ENCODE peak calls at places on chromosomes 5 and 9, in ten cellular contexts. One of them, this sample, is unnamed.

GRCh38 chr5:4773827-4774317 is 366.3 kb upstream of the ADAMTS16 start:
- DNase-seq in CD4-positive, alpha-beta T cell: no peak
- DNase-seq in heart right ventricle: no peak
- DNase-seq in fibroblast of lung: no peak
- DNase-seq in uterus: no peak
- DNase-seq in ovary: no peak
- DNase-seq in WERI-Rb-1: no peak
- DNase-seq in psoas muscle: no peak
- DNase-seq in mesenchymal stem cell: no peak
- DNase-seq in Peyer's patch: no peak
- DNase-seq in this sample: no peak

GRCh38 chr5:51225671-51226419 is 157.4 kb upstream of the ISL1 start:
- DNase-seq in WERI-Rb-1: no peak
- DNase-seq in CD4-positive, alpha-beta T cell: no peak
- DNase-seq in psoas muscle: no peak
- DNase-seq in mesenchymal stem cell: no peak
- DNase-seq in ovary: no peak
- DNase-seq in heart right ventricle: no peak
- DNase-seq in fibroblast of lung: no peak
- DNase-seq in uterus: no peak
- DNase-seq in Peyer's patch: peak
- DNase-seq in this sample: no peak

GRCh38 chr5:5969942-5970483 is 408.3 kb downstream of the MED10 start:
- DNase-seq in heart right ventricle: no peak
- DNase-seq in fibroblast of lung: no peak
- DNase-seq in mesenchymal stem cell: no peak
- DNase-seq in psoas muscle: no peak
- DNase-seq in uterus: no peak
- DNase-seq in ovary: no peak
- DNase-seq in Peyer's patch: no peak
- DNase-seq in WERI-Rb-1: no peak
- DNase-seq in CD4-positive, alpha-beta T cell: no peak
- DNase-seq in this sample: no peak

GRCh38 chr9:110131499-110131898 is 76.5 kb downstream of the C9orf152 start:
- DNase-seq in mesenchymal stem cell: peak
- DNase-seq in fibroblast of lung: no peak
- DNase-seq in WERI-Rb-1: no peak
- DNase-seq in ovary: no peak
- DNase-seq in psoas muscle: no peak
- DNase-seq in CD4-positive, alpha-beta T cell: no peak
- DNase-seq in heart right ventricle: no peak
- DNase-seq in Peyer's patch: no peak
- DNase-seq in uterus: no peak
- DNase-seq in this sample: no peak

GRCh38 chr5:38780950-38781349 is 64.9 kb upstream of the OSMR start:
- DNase-seq in uterus: peak
- DNase-seq in fibroblast of lung: peak
- DNase-seq in ovary: peak
- DNase-seq in heart right ventricle: peak
- DNase-seq in psoas muscle: peak
- DNase-seq in mesenchymal stem cell: peak
- DNase-seq in CD4-positive, alpha-beta T cell: no peak
- DNase-seq in WERI-Rb-1: no peak
- DNase-seq in Peyer's patch: peak
- DNase-seq in this sample: peak

GRCh38 chr5:26572486-26572885 is 465.9 kb downstream of the CDH9 start:
- DNase-seq in uterus: no peak
- DNase-seq in mesenchymal stem cell: peak
- DNase-seq in CD4-positive, alpha-beta T cell: no peak
- DNase-seq in fibroblast of lung: no peak
- DNase-seq in psoas muscle: no peak
- DNase-seq in ovary: no peak
- DNase-seq in Peyer's patch: no peak
- DNase-seq in heart right ventricle: no peak
- DNase-seq in WERI-Rb-1: no peak
- DNase-seq in this sample: no peak

GRCh38 chr5:463301-463700 is 20.3 kb downstream of the EXOC3 start:
- DNase-seq in psoas muscle: peak
- DNase-seq in WERI-Rb-1: peak
- DNase-seq in Peyer's patch: peak
- DNase-seq in heart right ventricle: no peak
- DNase-seq in CD4-positive, alpha-beta T cell: no peak
- DNase-seq in ovary: no peak
- DNase-seq in uterus: peak
- DNase-seq in fibroblast of lung: no peak
- DNase-seq in mesenchymal stem cell: no peak
- DNase-seq in this sample: no peak

GRCh38 chr5:123028222-123028621 is 8.3 kb downstream of the PPIC start:
- DNase-seq in ovary: no peak
- DNase-seq in WERI-Rb-1: no peak
- DNase-seq in mesenchymal stem cell: no peak
- DNase-seq in uterus: peak
- DNase-seq in CD4-positive, alpha-beta T cell: no peak
- DNase-seq in psoas muscle: peak
- DNase-seq in fibroblast of lung: no peak
- DNase-seq in Peyer's patch: no peak
- DNase-seq in heart right ventricle: peak
- DNase-seq in this sample: no peak

GRCh38 chr9:137604345-137605145 is 941 bp upstream of the ARRDC1 start:
- DNase-seq in heart right ventricle: no peak
- DNase-seq in psoas muscle: no peak
- DNase-seq in fibroblast of lung: no peak
- DNase-seq in Peyer's patch: no peak
- DNase-seq in ovary: no peak
- DNase-seq in uterus: peak
- DNase-seq in mesenchymal stem cell: no peak
- DNase-seq in WERI-Rb-1: no peak
- DNase-seq in CD4-positive, alpha-beta T cell: no peak
- DNase-seq in this sample: no peak

GRCh38 chr9:123120131-123120530 is 86.7 kb downstream of the GPR21 start:
- DNase-seq in fibroblast of lung: no peak
- DNase-seq in mesenchymal stem cell: no peak
- DNase-seq in Peyer's patch: no peak
- DNase-seq in ovary: no peak
- DNase-seq in heart right ventricle: no peak
- DNase-seq in psoas muscle: no peak
- DNase-seq in WERI-Rb-1: no peak
- DNase-seq in CD4-positive, alpha-beta T cell: no peak
- DNase-seq in uterus: no peak
- DNase-seq in this sample: no peak

GRCh38 chr9:933356-933755 is 43.1 kb upstream of the DMRT3 start:
- DNase-seq in uterus: no peak
- DNase-seq in heart right ventricle: no peak
- DNase-seq in WERI-Rb-1: no peak
- DNase-seq in fibroblast of lung: no peak
- DNase-seq in psoas muscle: no peak
- DNase-seq in mesenchymal stem cell: no peak
- DNase-seq in Peyer's patch: no peak
- DNase-seq in CD4-positive, alpha-beta T cell: no peak
- DNase-seq in ovary: no peak
- DNase-seq in this sample: no peak

GRCh38 chr9:72280913-72281500 is 84.0 kb downstream of the ZFAND5 start:
- DNase-seq in uterus: peak
- DNase-seq in heart right ventricle: peak
- DNase-seq in psoas muscle: peak
- DNase-seq in CD4-positive, alpha-beta T cell: peak
- DNase-seq in WERI-Rb-1: peak
- DNase-seq in fibroblast of lung: peak
- DNase-seq in ovary: peak
- DNase-seq in Peyer's patch: peak
- DNase-seq in mesenchymal stem cell: peak
- DNase-seq in this sample: peak

GRCh38 chr9:89481161-89481915 is 16.6 kb downstream of the SEMA4D start:
- DNase-seq in psoas muscle: no peak
- DNase-seq in ovary: no peak
- DNase-seq in Peyer's patch: peak
- DNase-seq in heart right ventricle: no peak
- DNase-seq in uterus: no peak
- DNase-seq in fibroblast of lung: no peak
- DNase-seq in CD4-positive, alpha-beta T cell: no peak
- DNase-seq in WERI-Rb-1: no peak
- DNase-seq in mesenchymal stem cell: no peak
- DNase-seq in this sample: no peak

DNA sequence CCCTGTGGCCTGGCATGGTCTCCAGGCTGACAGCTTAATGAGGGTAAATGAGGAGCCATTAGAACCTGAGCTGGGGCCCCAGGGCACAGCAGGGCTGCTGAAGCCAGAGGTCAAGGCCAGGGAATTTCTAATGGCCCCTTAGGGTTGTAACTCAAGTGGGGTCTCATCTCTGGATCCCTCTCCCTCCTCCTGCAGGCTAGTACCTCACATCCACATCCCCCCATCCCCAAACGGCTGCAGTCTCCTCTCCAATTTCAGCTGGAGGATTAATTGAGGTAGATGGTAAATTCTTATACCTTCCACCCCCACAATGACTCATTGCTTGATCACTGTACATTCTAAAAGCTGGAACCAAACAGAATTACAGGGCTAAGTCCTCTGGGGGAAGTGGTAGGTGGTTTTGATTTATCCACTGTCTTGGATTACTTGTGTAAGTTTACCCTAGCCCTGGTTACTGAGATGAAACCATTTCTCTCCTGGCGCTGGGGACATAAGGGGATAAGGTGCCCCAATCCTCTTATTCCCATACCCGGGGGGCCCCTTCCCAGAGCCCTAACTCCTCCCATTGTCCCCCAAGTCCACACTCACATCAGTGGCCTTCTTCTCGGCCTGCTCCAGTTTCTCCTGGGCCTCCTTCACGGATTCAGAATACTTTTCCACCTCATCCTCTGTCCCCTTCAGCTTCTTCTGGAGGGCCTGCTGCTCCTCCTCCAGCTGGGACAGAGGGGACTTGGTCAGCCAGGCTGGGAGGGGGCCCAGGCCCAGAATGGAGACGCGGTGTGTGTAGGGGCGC is 971 bp downstream of the TPM2 start:
- DNase-seq in fibroblast of lung: peak
- DNase-seq in heart right ventricle: no peak
- DNase-seq in uterus: no peak
- DNase-seq in CD4-positive, alpha-beta T cell: no peak
- DNase-seq in psoas muscle: peak
- DNase-seq in Peyer's patch: no peak
- DNase-seq in ovary: no peak
- DNase-seq in WERI-Rb-1: no peak
- DNase-seq in mesenchymal stem cell: peak
- DNase-seq in this sample: no peak
- H3K27ac ChIP-seq in fibroblast of lung: peak
- H3K27ac ChIP-seq in heart right ventricle: peak
- H3K27ac ChIP-seq in uterus: peak
- H3K27ac ChIP-seq in CD4-positive, alpha-beta T cell: no peak
- H3K27ac ChIP-seq in psoas muscle: peak
- H3K27ac ChIP-seq in Peyer's patch: peak
- H3K27ac ChIP-seq in ovary: peak
- H3K27ac ChIP-seq in WERI-Rb-1: peak
- H3K27ac ChIP-seq in mesenchymal stem cell: peak
- H3K27ac ChIP-seq in this sample: no peak

DNA sequence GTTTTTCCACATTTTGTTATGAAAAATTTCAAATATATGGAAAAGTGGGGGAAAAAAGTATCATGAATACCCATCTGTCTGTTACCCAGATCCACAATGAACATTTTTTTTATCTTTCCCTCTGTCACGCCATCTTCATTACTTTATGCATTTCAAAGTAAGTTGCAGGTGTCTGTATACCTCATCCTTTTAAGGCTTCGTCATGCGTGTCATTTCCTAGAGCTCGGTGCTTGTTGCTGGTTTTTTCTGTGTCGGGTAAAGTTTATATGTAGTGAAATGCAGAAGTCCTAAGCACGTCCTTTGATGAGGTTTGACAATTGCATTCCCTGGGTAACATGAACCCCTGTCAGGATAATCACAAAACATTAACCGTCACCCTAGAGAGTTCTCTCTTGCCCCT is 52.1 kb downstream of the DAPK1 start:
- DNase-seq in uterus: no peak
- DNase-seq in heart right ventricle: no peak
- DNase-seq in ovary: no peak
- DNase-seq in fibroblast of lung: no peak
- DNase-seq in Peyer's patch: no peak
- DNase-seq in psoas muscle: no peak
- DNase-seq in WERI-Rb-1: no peak
- DNase-seq in CD4-positive, alpha-beta T cell: no peak
- DNase-seq in mesenchymal stem cell: no peak
- DNase-seq in this sample: no peak
- H3K27ac ChIP-seq in uterus: no peak
- H3K27ac ChIP-seq in heart right ventricle: no peak
- H3K27ac ChIP-seq in ovary: no peak
- H3K27ac ChIP-seq in fibroblast of lung: no peak
- H3K27ac ChIP-seq in Peyer's patch: no peak
- H3K27ac ChIP-seq in psoas muscle: no peak
- H3K27ac ChIP-seq in WERI-Rb-1: no peak
- H3K27ac ChIP-seq in CD4-positive, alpha-beta T cell: no peak
- H3K27ac ChIP-seq in mesenchymal stem cell: no peak
- H3K27ac ChIP-seq in this sample: no peak

DNA sequence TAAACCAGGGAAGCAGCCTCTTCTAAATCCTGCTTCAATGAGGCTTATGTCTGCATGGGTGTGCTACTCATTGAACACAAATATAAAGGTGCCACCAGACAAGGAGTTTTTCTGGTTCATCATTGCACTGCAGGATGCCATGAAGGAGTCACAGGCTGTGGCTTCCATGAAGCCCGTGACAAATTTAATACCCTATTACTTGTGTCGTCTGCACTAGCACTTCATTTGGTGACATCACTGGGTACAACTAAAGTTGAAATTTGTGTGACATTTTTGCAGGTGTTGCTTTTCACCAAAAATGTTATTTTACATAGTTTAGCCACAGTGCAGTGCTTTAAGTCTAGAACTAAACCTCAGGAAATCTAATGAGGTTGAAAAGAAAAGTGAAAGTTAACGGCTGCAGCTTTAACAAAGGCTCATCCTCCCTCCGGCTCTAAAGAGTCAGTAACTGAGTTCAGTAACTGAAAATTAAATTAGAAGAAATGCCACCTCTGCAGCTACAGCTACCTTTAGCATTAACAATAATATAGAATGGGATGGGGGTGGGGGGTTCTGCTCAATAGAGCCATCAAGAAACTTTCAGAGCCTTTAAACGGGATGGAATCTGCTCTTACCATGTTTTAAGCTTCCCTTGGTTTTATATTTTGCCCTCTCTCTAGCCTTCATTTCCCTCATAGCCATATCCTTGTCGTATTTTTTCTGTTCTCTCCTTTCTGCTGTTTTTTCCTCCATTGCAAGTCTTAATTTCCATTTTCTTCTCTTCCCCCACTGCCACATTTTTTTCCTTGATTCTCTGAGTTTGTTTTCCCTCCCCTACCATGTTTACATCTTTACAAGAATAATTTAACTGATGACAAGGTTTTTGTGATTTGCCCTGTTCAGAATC is 233.8 kb upstream of the TMEM161B start:
- DNase-seq in psoas muscle: no peak
- DNase-seq in CD4-positive, alpha-beta T cell: no peak
- DNase-seq in heart right ventricle: no peak
- DNase-seq in Peyer's patch: no peak
- DNase-seq in uterus: no peak
- DNase-seq in mesenchymal stem cell: no peak
- DNase-seq in ovary: no peak
- DNase-seq in fibroblast of lung: peak
- DNase-seq in WERI-Rb-1: no peak
- DNase-seq in this sample: no peak
- H3K27ac ChIP-seq in psoas muscle: no peak
- H3K27ac ChIP-seq in CD4-positive, alpha-beta T cell: peak
- H3K27ac ChIP-seq in heart right ventricle: peak
- H3K27ac ChIP-seq in Peyer's patch: no peak
- H3K27ac ChIP-seq in uterus: peak
- H3K27ac ChIP-seq in mesenchymal stem cell: no peak
- H3K27ac ChIP-seq in ovary: no peak
- H3K27ac ChIP-seq in fibroblast of lung: no peak
- H3K27ac ChIP-seq in WERI-Rb-1: no peak
- H3K27ac ChIP-seq in this sample: peak

GRCh38 chr5:72499730-72500129 is 7.5 kb downstream of the ZNF366 start:
- DNase-seq in psoas muscle: peak
- DNase-seq in ovary: no peak
- DNase-seq in mesenchymal stem cell: no peak
- DNase-seq in fibroblast of lung: no peak
- DNase-seq in heart right ventricle: peak
- DNase-seq in uterus: peak
- DNase-seq in Peyer's patch: no peak
- DNase-seq in CD4-positive, alpha-beta T cell: no peak
- DNase-seq in WERI-Rb-1: no peak
- DNase-seq in this sample: no peak
- H3K27ac ChIP-seq in psoas muscle: peak
- H3K27ac ChIP-seq in ovary: no peak
- H3K27ac ChIP-seq in mesenchymal stem cell: no peak
- H3K27ac ChIP-seq in fibroblast of lung: no peak
- H3K27ac ChIP-seq in heart right ventricle: peak
- H3K27ac ChIP-seq in uterus: peak
- H3K27ac ChIP-seq in Peyer's patch: no peak
- H3K27ac ChIP-seq in CD4-positive, alpha-beta T cell: no peak
- H3K27ac ChIP-seq in WERI-Rb-1: no peak
- H3K27ac ChIP-seq in this sample: no peak

This sample was measured in substantia nigra.